ENCODE peak calls at places on chromosome 15, in four cellular contexts. Y is Caco-2, T is iPS DF 19.7, Q is progenitor cell of endocrine pancreas. U is an unnamed sample.

GRCh38 chr15:29668120-29668602 is 154.1 kb downstream of the TJP1 start:
- DNase-seq in Y (peak), T (peak), Q (peak), U (peak)

GRCh38 chr15:50945725-50946124 is 37.2 kb downstream of the AP4E1 start:
- DNase-seq in Y (no peak), T (no peak), Q (no peak), U (no peak)

GRCh38 chr15:58447244-58448010 is 15.6 kb downstream of the LIPC start:
- DNase-seq in Y (no peak), T (no peak), Q (no peak), U (no peak)

GRCh38 chr15:43274136-43274535 is 7.4 kb upstream of the TGM5 start:
- DNase-seq in Y (no peak), T (no peak), Q (no peak), U (no peak)

GRCh38 chr15:41894791-41895463 is 1.1 kb upstream of the SPTBN5 start:
- DNase-seq in Y (no peak), T (no peak), Q (no peak), U (peak)

GRCh38 chr15:83210619-83211018 is 3.0 kb upstream of the HDGFL3 start:
- DNase-seq in Y (no peak), T (no peak), Q (no peak), U (no peak)

GRCh38 chr15:64895285-64896065 is 16.2 kb upstream of the ANKDD1A start:
- DNase-seq in Y (no peak), T (no peak), Q (no peak), U (no peak)

GRCh38 chr15:99054025-99054387 is 46.4 kb upstream of the PGPEP1L start:
- DNase-seq in Y (no peak), T (no peak), Q (no peak), U (no peak)

GRCh38 chr15:82647045-82647834 is at the start of gene CPEB1:
- DNase-seq in Y (no peak), T (no peak), Q (no peak), U (peak)

GRCh38 chr15:80081390-80081789 is 21.9 kb downstream of the ZFAND6 start:
- DNase-seq in Y (no peak), T (no peak), Q (no peak), U (no peak)